ENCODE peak calls at places on chromosome 7, in four cellular contexts. E, K, N and A are unnamed samples.

GRCh38 chr7:110264288-110264687 is 826.6 kb upstream of the LRRN3 start:
- DNase-seq in E (no peak), K (no peak), N (no peak), A (no peak)

GRCh38 chr7:3272691-3273141 is 28.3 kb upstream of the SDK1 start:
- DNase-seq in E (no peak), K (no peak), N (no peak), A (no peak)

GRCh38 chr7:127769696-127770400 is 117.9 kb downstream of the SND1 start:
- DNase-seq in E (no peak), K (no peak), N (no peak), A (no peak)

GRCh38 chr7:100875356-100875751 is 451 bp downstream of the SRRT start:
- DNase-seq in E (no peak), K (no peak), N (no peak), A (no peak)

GRCh38 chr7:155428171-155428834 is 29.6 kb upstream of the EN2 start:
- DNase-seq in E (no peak), K (no peak), N (no peak), A (no peak)

GRCh38 chr7:27124096-27124978 is 6.2 kb downstream of the HOXA4 start:
- DNase-seq in E (no peak), K (no peak), N (no peak), A (no peak)

GRCh38 chr7:3089493-3089892 is 45.8 kb upstream of the CARD11 start:
- DNase-seq in E (peak), K (no peak), N (no peak), A (no peak)

GRCh38 chr7:92699560-92699959 is 109.4 kb upstream of the FAM133B start:
- DNase-seq in E (no peak), K (no peak), N (no peak), A (no peak)

GRCh38 chr7:57308631-57309408 is 141.2 kb upstream of the ZNF716 start:
- DNase-seq in E (peak), K (no peak), N (no peak), A (no peak)

GRCh38 chr7:85039196-85039923 is 147.5 kb downstream of the SEMA3D start:
- DNase-seq in E (no peak), K (no peak), N (no peak), A (no peak)

GRCh38 chr7:73565675-73566342 is 8.3 kb upstream of the BCL7B start:
- DNase-seq in E (no peak), K (no peak), N (no peak), A (no peak)

GRCh38 chr7:142828101-142828500 is 26.8 kb upstream of the EPHB6 start:
- DNase-seq in E (no peak), K (no peak), N (no peak), A (no peak)

GRCh38 chr7:9241826-9242225 is 808.4 kb downstream of the NXPH1 start:
- DNase-seq in E (no peak), K (no peak), N (no peak), A (no peak)

GRCh38 chr7:103640031-103640779 is 194.2 kb upstream of the SLC26A5 start:
- DNase-seq in E (no peak), K (peak), N (no peak), A (no peak)

GRCh38 chr7:54769203-54769602 is 10.2 kb upstream of the SEC61G start:
- DNase-seq in E (no peak), K (no peak), N (no peak), A (no peak)

GRCh38 chr7:93622036-93622714 is 47.7 kb upstream of the CALCR start:
- DNase-seq in E (peak), K (no peak), N (no peak), A (no peak)

GRCh38 chr7:92179393-92179924 is 517 bp upstream of the LRRD1 start:
- DNase-seq in E (no peak), K (no peak), N (no peak), A (no peak)

GRCh38 chr7:152543801-152544200 is 108.0 kb upstream of the KMT2C start:
- DNase-seq in E (no peak), K (no peak), N (no peak), A (no peak)

GRCh38 chr7:83684928-83685327 is 36.0 kb upstream of the SEMA3E start:
- DNase-seq in E (no peak), K (no peak), N (no peak), A (no peak)

GRCh38 chr7:82700739-82701138 is 257.2 kb upstream of the CACNA2D1 start:
- DNase-seq in E (no peak), K (no peak), N (no peak), A (no peak)

GRCh38 chr7:142812437-142813215 is 41.9 kb downstream of the PRSS2 start:
- DNase-seq in E (no peak), K (no peak), N (no peak), A (no peak)

GRCh38 chr7:36390199-36391090 is 783 bp downstream of the ANLN start:
- DNase-seq in E (peak), K (peak), N (peak), A (peak)

GRCh38 chr7:2087744-2088143 is 145.0 kb downstream of the MAD1L1 start:
- DNase-seq in E (peak), K (no peak), N (no peak), A (no peak)

GRCh38 chr7:75621124-75621523 is 117.6 kb downstream of the HIP1 start:
- DNase-seq in E (no peak), K (no peak), N (no peak), A (no peak)

GRCh38 chr7:80918406-80918805 is 445 bp downstream of the SEMA3C start:
- DNase-seq in E (peak), K (no peak), N (no peak), A (no peak)

GRCh38 chr7:36439624-36440023 is 50.0 kb downstream of the ANLN start:
- DNase-seq in E (no peak), K (no peak), N (no peak), A (no peak)

GRCh38 chr7:91193141-91193540 is 71.1 kb upstream of the FZD1 start:
- DNase-seq in E (no peak), K (peak), N (no peak), A (no peak)